ENCODE peak calls at places on chromosomes 7 and 10, in ten cellular contexts. D, G, C, U, I, X, K, A, T and Q are unnamed samples.

GRCh38 chr10:101563007-101563406 is 25.1 kb downstream of the POLL start:
- DNase-seq in D (no peak), G (no peak), C (no peak), U (no peak), I (no peak), X (no peak), K (no peak), A (no peak), T (no peak), Q (no peak)

GRCh38 chr10:69958232-69958902 is 94.3 kb upstream of the MACROH2A2 start:
- DNase-seq in D (peak; percentile 47), G (peak; percentile 78), C (peak; percentile 47), U (peak; percentile 7), I (peak; percentile 4), X (peak; percentile 33), K (peak; percentile 28), A (no peak), T (peak; percentile 52), Q (no peak)

GRCh38 chr10:80530251-80530650 is 7.5 kb upstream of the SH2D4B start:
- DNase-seq in D (peak; percentile 11), G (no peak), C (peak; percentile 73), U (no peak), I (no peak), X (no peak), K (no peak), A (no peak), T (no peak), Q (no peak)

GRCh38 chr7:45580053-45580872 is 6.1 kb downstream of the ADCY1 start:
- DNase-seq in D (peak; percentile 29), G (peak; percentile 27), C (no peak), U (no peak), I (no peak), X (no peak), K (no peak), A (no peak), T (no peak), Q (peak; percentile 68)

GRCh38 chr10:119734396-119735332 is 8.8 kb downstream of the INPP5F start:
- DNase-seq in D (no peak), G (no peak), C (peak; percentile 44), U (no peak), I (no peak), X (no peak), K (no peak), A (no peak), T (no peak), Q (no peak)

GRCh38 chr10:131093346-131093745 is 218.2 kb downstream of the TCERG1L start:
- DNase-seq in D (no peak), G (no peak), C (no peak), U (no peak), I (no peak), X (no peak), K (no peak), A (no peak), T (no peak), Q (no peak)

GRCh38 chr7:102018876-102019275 is 201.4 kb downstream of the CUX1 start:
- DNase-seq in D (no peak), G (no peak), C (no peak), U (no peak), I (no peak), X (no peak), K (no peak), A (no peak), T (no peak), Q (no peak)

GRCh38 chr10:58641095-58641531 is 128.4 kb downstream of the BICC1 start:
- DNase-seq in D (peak; percentile 16), G (peak; percentile 14), C (peak; percentile 94), U (no peak), I (peak; percentile 99), X (no peak), K (peak; percentile 90), A (no peak), T (no peak), Q (no peak)

GRCh38 chr7:13945670-13946069 is 43.8 kb downstream of the ETV1 start:
- DNase-seq in D (peak; percentile 27), G (no peak), C (peak; percentile 46), U (peak; percentile 3), I (peak; percentile 16), X (no peak), K (peak; percentile 44), A (no peak), T (no peak), Q (no peak)

GRCh38 chr10:29895436-29895835 is 163.9 kb downstream of the JCAD start:
- DNase-seq in D (peak; percentile 16), G (no peak), C (no peak), U (no peak), I (peak; percentile 54), X (no peak), K (peak; percentile 91), A (no peak), T (no peak), Q (peak; percentile 52)

GRCh38 chr10:42942279-42942932 is 134.5 kb upstream of the RET start:
- DNase-seq in D (no peak), G (no peak), C (no peak), U (no peak), I (no peak), X (no peak), K (no peak), A (no peak), T (no peak), Q (no peak)

GRCh38 chr10:16384064-16384463 is 52.7 kb upstream of the PTER start:
- DNase-seq in D (peak; percentile 67), G (no peak), C (no peak), U (peak; percentile 33), I (no peak), X (no peak), K (no peak), A (no peak), T (no peak), Q (peak; percentile 73)

GRCh38 chr7:129501760-129502707 is at the start of gene SMKR1:
- DNase-seq in D (peak; percentile 79), G (peak; percentile 85), C (peak; percentile 58), U (peak; percentile 75), I (no peak), X (no peak), K (peak; percentile 38), A (peak; percentile 76), T (peak; percentile 73), Q (peak; percentile 75)

GRCh38 chr10:100715445-100716385 is 29.7 kb upstream of the PAX2 start:
- DNase-seq in D (no peak), G (no peak), C (no peak), U (no peak), I (no peak), X (no peak), K (no peak), A (no peak), T (no peak), Q (peak; percentile 39)

GRCh38 chr7:87027900-87028299 is 31.6 kb downstream of the ELAPOR2 start:
- DNase-seq in D (no peak), G (no peak), C (no peak), U (no peak), I (no peak), X (no peak), K (no peak), A (no peak), T (no peak), Q (no peak)

GRCh38 chr10:86770412-86770960 is 14.1 kb downstream of the BMPR1A start:
- DNase-seq in D (peak; percentile 9), G (peak; percentile 33), C (no peak), U (no peak), I (no peak), X (no peak), K (no peak), A (no peak), T (no peak), Q (no peak)

GRCh38 chr10:130340816-130341215 is 204.6 kb downstream of the GLRX3 start:
- DNase-seq in D (no peak), G (no peak), C (no peak), U (no peak), I (no peak), X (no peak), K (no peak), A (no peak), T (no peak), Q (no peak)

GRCh38 chr10:70803768-70804423 is 11.9 kb upstream of the SGPL1 start:
- DNase-seq in D (no peak), G (no peak), C (no peak), U (no peak), I (no peak), X (no peak), K (no peak), A (no peak), T (no peak), Q (no peak)

GRCh38 chr10:5268743-5269142 is 72.1 kb downstream of the AKR1C4 start:
- DNase-seq in D (no peak), G (no peak), C (no peak), U (no peak), I (no peak), X (no peak), K (no peak), A (no peak), T (no peak), Q (no peak)

GRCh38 chr10:129758180-129758579 is 205.9 kb downstream of the EBF3 start:
- DNase-seq in D (no peak), G (no peak), C (no peak), U (no peak), I (no peak), X (no peak), K (no peak), A (no peak), T (no peak), Q (no peak)

GRCh38 chr7:11760372-11760771 is 71.6 kb downstream of the THSD7A start:
- DNase-seq in D (no peak), G (peak; percentile 45), C (peak; percentile 92), U (no peak), I (no peak), X (no peak), K (no peak), A (no peak), T (no peak), Q (no peak)

GRCh38 chr10:132788180-132788830 is 2.4 kb upstream of the NKX6-2 start:
- DNase-seq in D (no peak), G (peak; percentile 71), C (no peak), U (no peak), I (no peak), X (no peak), K (no peak), A (no peak), T (peak; percentile 49), Q (peak; percentile 64)

GRCh38 chr10:21158301-21158700 is 261.2 kb upstream of the NEBL start:
- DNase-seq in D (no peak), G (no peak), C (no peak), U (no peak), I (no peak), X (no peak), K (no peak), A (no peak), T (no peak), Q (no peak)

GRCh38 chr7:31002256-31002655 is 38.5 kb downstream of the GHRHR start:
- DNase-seq in D (no peak), G (no peak), C (peak; percentile 61), U (peak; percentile 24), I (peak; percentile 7), X (no peak), K (no peak), A (no peak), T (no peak), Q (no peak)

GRCh38 chr7:132836746-132837145 is 245.1 kb downstream of the CHCHD3 start:
- DNase-seq in D (no peak), G (no peak), C (no peak), U (no peak), I (no peak), X (no peak), K (peak; percentile 12), A (no peak), T (no peak), Q (no peak)

GRCh38 chr10:80493482-80494021 is 39.4 kb downstream of the TSPAN14 start:
- DNase-seq in D (no peak), G (no peak), C (no peak), U (no peak), I (no peak), X (no peak), K (peak; percentile 92), A (no peak), T (no peak), Q (no peak)

GRCh38 chr7:64630496-64630895 is 35.4 kb upstream of the ZNF107 start:
- DNase-seq in D (peak; percentile 29), G (peak; percentile 27), C (no peak), U (peak; percentile 4), I (no peak), X (no peak), K (no peak), A (no peak), T (no peak), Q (no peak)